ENCODE peak calls at places on chromosomes 13 and 19, in nine cellular contexts. One of them, this sample, is unnamed.
A peak's percentile ranks its signal among the peaks of the same experiment; 100 is the strongest.

GRCh38 chr13:113916330-113916815 is 52.5 kb upstream of the GAS6 start:
- DNase-seq in HS-27A: no peak
- DNase-seq in mammary epithelial cell: peak; percentile 82
- DNase-seq in GM23338: no peak
- DNase-seq in HFFc6: peak; percentile 49
- DNase-seq in dermis blood vessel endothelial cell: no peak
- DNase-seq in IMR-90: peak; percentile 60
- DNase-seq in neural crest cell: no peak
- DNase-seq in fibroblast of lung: peak; percentile 84
- DNase-seq in this sample: no peak

GRCh38 chr19:13920524-13920923 is 14.5 kb downstream of the CC2D1A start:
- DNase-seq in fibroblast of lung: no peak
- DNase-seq in IMR-90: no peak
- DNase-seq in neural crest cell: no peak
- DNase-seq in dermis blood vessel endothelial cell: no peak
- DNase-seq in mammary epithelial cell: no peak
- DNase-seq in HS-27A: no peak
- DNase-seq in HFFc6: no peak
- DNase-seq in GM23338: no peak
- DNase-seq in this sample: no peak

GRCh38 chr13:111789011-111789410 is 277.9 kb upstream of the SOX1 start:
- DNase-seq in dermis blood vessel endothelial cell: no peak
- DNase-seq in HFFc6: no peak
- DNase-seq in GM23338: no peak
- DNase-seq in neural crest cell: no peak
- DNase-seq in IMR-90: no peak
- DNase-seq in mammary epithelial cell: no peak
- DNase-seq in fibroblast of lung: no peak
- DNase-seq in HS-27A: no peak
- DNase-seq in this sample: no peak

GRCh38 chr19:16283103-16283469 is 41.5 kb upstream of the KLF2 start:
- DNase-seq in HS-27A: no peak
- DNase-seq in fibroblast of lung: peak; percentile 56
- DNase-seq in dermis blood vessel endothelial cell: no peak
- DNase-seq in GM23338: no peak
- DNase-seq in HFFc6: no peak
- DNase-seq in neural crest cell: no peak
- DNase-seq in IMR-90: no peak
- DNase-seq in mammary epithelial cell: no peak
- DNase-seq in this sample: no peak

GRCh38 chr13:98576215-98576945 is 527 bp downstream of the STK24 start:
- DNase-seq in neural crest cell: peak; percentile 19
- DNase-seq in fibroblast of lung: no peak
- DNase-seq in IMR-90: no peak
- DNase-seq in GM23338: peak; percentile 57
- DNase-seq in HFFc6: no peak
- DNase-seq in HS-27A: no peak
- DNase-seq in dermis blood vessel endothelial cell: peak; percentile 55
- DNase-seq in mammary epithelial cell: peak; percentile 67
- DNase-seq in this sample: peak; percentile 47

GRCh38 chr19:277581-278165 is 13.5 kb downstream of the PLPP2 start:
- DNase-seq in fibroblast of lung: peak; percentile 43
- DNase-seq in dermis blood vessel endothelial cell: peak; percentile 62
- DNase-seq in HFFc6: no peak
- DNase-seq in mammary epithelial cell: no peak
- DNase-seq in IMR-90: peak; percentile 35
- DNase-seq in HS-27A: no peak
- DNase-seq in GM23338: peak; percentile 84
- DNase-seq in neural crest cell: peak; percentile 49
- DNase-seq in this sample: no peak

GRCh38 chr19:5339950-5340636 is 519 bp downstream of the PTPRS start:
- DNase-seq in fibroblast of lung: no peak
- DNase-seq in mammary epithelial cell: no peak
- DNase-seq in HS-27A: no peak
- DNase-seq in dermis blood vessel endothelial cell: no peak
- DNase-seq in IMR-90: no peak
- DNase-seq in HFFc6: no peak
- DNase-seq in neural crest cell: peak; percentile 32
- DNase-seq in GM23338: peak; percentile 61
- DNase-seq in this sample: peak; percentile 60

GRCh38 chr13:25662516-25662915 is 290.7 kb downstream of the ATP8A2 start:
- DNase-seq in dermis blood vessel endothelial cell: no peak
- DNase-seq in neural crest cell: no peak
- DNase-seq in GM23338: no peak
- DNase-seq in fibroblast of lung: no peak
- DNase-seq in mammary epithelial cell: no peak
- DNase-seq in IMR-90: no peak
- DNase-seq in HS-27A: no peak
- DNase-seq in HFFc6: no peak
- DNase-seq in this sample: peak; percentile 31

GRCh38 chr19:51324082-51324481 is 12.6 kb downstream of the IGLON5 start:
- DNase-seq in IMR-90: no peak
- DNase-seq in fibroblast of lung: no peak
- DNase-seq in mammary epithelial cell: no peak
- DNase-seq in GM23338: no peak
- DNase-seq in HFFc6: no peak
- DNase-seq in dermis blood vessel endothelial cell: no peak
- DNase-seq in HS-27A: no peak
- DNase-seq in neural crest cell: no peak
- DNase-seq in this sample: peak; percentile 83

GRCh38 chr19:41997121-41997850 is 3.3 kb upstream of the ATP1A3 start:
- DNase-seq in GM23338: peak; percentile 88
- DNase-seq in fibroblast of lung: peak; percentile 27
- DNase-seq in HFFc6: peak; percentile 10
- DNase-seq in dermis blood vessel endothelial cell: peak; percentile 53
- DNase-seq in HS-27A: no peak
- DNase-seq in IMR-90: peak; percentile 22
- DNase-seq in mammary epithelial cell: peak; percentile 23
- DNase-seq in neural crest cell: peak; percentile 61
- DNase-seq in this sample: peak; percentile 30

GRCh38 chr19:30047355-30047895 is 105.4 kb downstream of the URI1 start:
- DNase-seq in IMR-90: no peak
- DNase-seq in HFFc6: no peak
- DNase-seq in neural crest cell: no peak
- DNase-seq in GM23338: no peak
- DNase-seq in fibroblast of lung: no peak
- DNase-seq in mammary epithelial cell: no peak
- DNase-seq in HS-27A: no peak
- DNase-seq in dermis blood vessel endothelial cell: no peak
- DNase-seq in this sample: no peak

GRCh38 chr19:27974082-27974513 is 1238.9 kb downstream of the UQCRFS1 start:
- DNase-seq in mammary epithelial cell: no peak
- DNase-seq in dermis blood vessel endothelial cell: peak; percentile 9
- DNase-seq in IMR-90: no peak
- DNase-seq in GM23338: peak; percentile 76
- DNase-seq in fibroblast of lung: no peak
- DNase-seq in HS-27A: no peak
- DNase-seq in HFFc6: peak; percentile 5
- DNase-seq in neural crest cell: peak; percentile 40
- DNase-seq in this sample: peak; percentile 4

GRCh38 chr19:38373907-38374331 is 452 bp upstream of the PSMD8 start:
- DNase-seq in mammary epithelial cell: no peak
- DNase-seq in dermis blood vessel endothelial cell: no peak
- DNase-seq in HFFc6: no peak
- DNase-seq in HS-27A: no peak
- DNase-seq in fibroblast of lung: no peak
- DNase-seq in neural crest cell: no peak
- DNase-seq in GM23338: no peak
- DNase-seq in IMR-90: no peak
- DNase-seq in this sample: no peak

GRCh38 chr19:37855098-37855497 is 51.3 kb downstream of the WDR87 start:
- DNase-seq in IMR-90: peak; percentile 17
- DNase-seq in dermis blood vessel endothelial cell: peak; percentile 65
- DNase-seq in HFFc6: no peak
- DNase-seq in HS-27A: no peak
- DNase-seq in fibroblast of lung: peak; percentile 25
- DNase-seq in mammary epithelial cell: peak; percentile 45
- DNase-seq in GM23338: peak; percentile 33
- DNase-seq in neural crest cell: no peak
- DNase-seq in this sample: no peak

GRCh38 chr19:9431475-9431874 is 3.9 kb downstream of the ZNF266 start:
- DNase-seq in neural crest cell: peak; percentile 50
- DNase-seq in GM23338: peak; percentile 77
- DNase-seq in IMR-90: peak; percentile 29
- DNase-seq in dermis blood vessel endothelial cell: peak; percentile 35
- DNase-seq in mammary epithelial cell: no peak
- DNase-seq in HS-27A: no peak
- DNase-seq in fibroblast of lung: peak; percentile 15
- DNase-seq in HFFc6: peak; percentile 58
- DNase-seq in this sample: no peak

GRCh38 chr19:18939163-18939562 is 1.9 kb downstream of the HOMER3 start:
- DNase-seq in IMR-90: no peak
- DNase-seq in HFFc6: no peak
- DNase-seq in neural crest cell: no peak
- DNase-seq in GM23338: no peak
- DNase-seq in mammary epithelial cell: no peak
- DNase-seq in fibroblast of lung: no peak
- DNase-seq in dermis blood vessel endothelial cell: no peak
- DNase-seq in HS-27A: no peak
- DNase-seq in this sample: no peak

GRCh38 chr13:100490692-100491091 is 97.9 kb downstream of the GGACT start:
- DNase-seq in HS-27A: no peak
- DNase-seq in neural crest cell: no peak
- DNase-seq in IMR-90: no peak
- DNase-seq in fibroblast of lung: no peak
- DNase-seq in dermis blood vessel endothelial cell: no peak
- DNase-seq in mammary epithelial cell: no peak
- DNase-seq in HFFc6: no peak
- DNase-seq in GM23338: peak; percentile 93
- DNase-seq in this sample: no peak

GRCh38 chr13:73059460-73060250 is 850 bp downstream of the KLF5 start:
- DNase-seq in fibroblast of lung: no peak
- DNase-seq in IMR-90: peak; percentile 10
- DNase-seq in GM23338: peak; percentile 80
- DNase-seq in neural crest cell: peak; percentile 31
- DNase-seq in HS-27A: no peak
- DNase-seq in mammary epithelial cell: peak; percentile 55
- DNase-seq in HFFc6: peak; percentile 5
- DNase-seq in dermis blood vessel endothelial cell: peak; percentile 54
- DNase-seq in this sample: no peak

GRCh38 chr13:35016362-35017148 is 74.5 kb downstream of the NBEA start:
- DNase-seq in mammary epithelial cell: no peak
- DNase-seq in dermis blood vessel endothelial cell: no peak
- DNase-seq in GM23338: no peak
- DNase-seq in neural crest cell: no peak
- DNase-seq in HFFc6: no peak
- DNase-seq in IMR-90: no peak
- DNase-seq in fibroblast of lung: no peak
- DNase-seq in HS-27A: no peak
- DNase-seq in this sample: no peak

GRCh38 chr19:33100894-33101644 is 20.1 kb downstream of the GPATCH1 start:
- DNase-seq in fibroblast of lung: no peak
- DNase-seq in HFFc6: no peak
- DNase-seq in GM23338: no peak
- DNase-seq in neural crest cell: no peak
- DNase-seq in IMR-90: no peak
- DNase-seq in dermis blood vessel endothelial cell: no peak
- DNase-seq in mammary epithelial cell: no peak
- DNase-seq in HS-27A: no peak
- DNase-seq in this sample: no peak

GRCh38 chr13:93861818-93862217 is 617.7 kb downstream of the DCT start:
- DNase-seq in mammary epithelial cell: peak; percentile 3
- DNase-seq in fibroblast of lung: peak; percentile 71
- DNase-seq in dermis blood vessel endothelial cell: no peak
- DNase-seq in GM23338: no peak
- DNase-seq in IMR-90: peak; percentile 92
- DNase-seq in HFFc6: peak; percentile 66
- DNase-seq in HS-27A: no peak
- DNase-seq in neural crest cell: no peak
- DNase-seq in this sample: no peak

GRCh38 chr19:7534531-7534980 is 961 bp upstream of the PNPLA6 start:
- DNase-seq in HFFc6: peak; percentile 89
- DNase-seq in HS-27A: peak; percentile 51
- DNase-seq in GM23338: peak; percentile 93
- DNase-seq in fibroblast of lung: peak; percentile 82
- DNase-seq in dermis blood vessel endothelial cell: peak; percentile 93
- DNase-seq in neural crest cell: peak; percentile 37
- DNase-seq in mammary epithelial cell: peak; percentile 36
- DNase-seq in IMR-90: peak; percentile 87
- DNase-seq in this sample: peak; percentile 81

GRCh38 chr13:59780058-59780457 is 383.7 kb downstream of the DIAPH3 start:
- DNase-seq in IMR-90: peak; percentile 59
- DNase-seq in neural crest cell: no peak
- DNase-seq in fibroblast of lung: no peak
- DNase-seq in GM23338: no peak
- DNase-seq in mammary epithelial cell: peak; percentile 39
- DNase-seq in dermis blood vessel endothelial cell: no peak
- DNase-seq in HS-27A: no peak
- DNase-seq in HFFc6: peak; percentile 28
- DNase-seq in this sample: no peak

GRCh38 chr19:6005321-6006069 is 27.6 kb upstream of the RANBP3 start:
- DNase-seq in neural crest cell: no peak
- DNase-seq in GM23338: no peak
- DNase-seq in fibroblast of lung: no peak
- DNase-seq in dermis blood vessel endothelial cell: no peak
- DNase-seq in HFFc6: no peak
- DNase-seq in IMR-90: no peak
- DNase-seq in HS-27A: no peak
- DNase-seq in mammary epithelial cell: no peak
- DNase-seq in this sample: no peak

GRCh38 chr13:103133551-103133950 is 67.3 kb upstream of the SLC10A2 start:
- DNase-seq in neural crest cell: no peak
- DNase-seq in dermis blood vessel endothelial cell: no peak
- DNase-seq in GM23338: no peak
- DNase-seq in HS-27A: no peak
- DNase-seq in HFFc6: no peak
- DNase-seq in fibroblast of lung: no peak
- DNase-seq in IMR-90: no peak
- DNase-seq in mammary epithelial cell: no peak
- DNase-seq in this sample: no peak

GRCh38 chr13:33322474-33322827 is 36.9 kb upstream of the STARD13 start:
- DNase-seq in HS-27A: no peak
- DNase-seq in dermis blood vessel endothelial cell: no peak
- DNase-seq in IMR-90: peak; percentile 95
- DNase-seq in neural crest cell: no peak
- DNase-seq in mammary epithelial cell: no peak
- DNase-seq in HFFc6: peak; percentile 71
- DNase-seq in GM23338: no peak
- DNase-seq in fibroblast of lung: peak; percentile 93
- DNase-seq in this sample: no peak

This sample was measured in cerebellum.